ENCODE peak calls at places on chromosome 13, in eight cellular contexts. Y, C, T, I, G, B, L and U are unnamed samples.

GRCh38 chr13:101627556-101627943 is 175.1 kb downstream of the ITGBL1 start:
- DNase-seq in Y (peak; percentile 54), C (no peak), T (peak; percentile 12), I (no peak), G (no peak), B (no peak), L (no peak), U (no peak)

GRCh38 chr13:110797230-110797877 is 83.9 kb downstream of the ING1 start:
- DNase-seq in Y (no peak), C (no peak), T (no peak), I (no peak), G (no peak), B (no peak), L (no peak), U (no peak)

GRCh38 chr13:113729329-113730019 is 29.6 kb upstream of the TMEM255B start:
- DNase-seq in Y (no peak), C (no peak), T (peak; percentile 30), I (no peak), G (no peak), B (no peak), L (no peak), U (no peak)

GRCh38 chr13:100573121-100573520 is 15.5 kb downstream of the GGACT start:
- DNase-seq in Y (peak; percentile 55), C (peak; percentile 83), T (peak; percentile 76), I (no peak), G (peak; percentile 60), B (peak; percentile 65), L (peak; percentile 25), U (no peak)

GRCh38 chr13:89163081-89163480 is 1491.9 kb downstream of the SLITRK5 start:
- DNase-seq in Y (no peak), C (no peak), T (no peak), I (no peak), G (no peak), B (no peak), L (no peak), U (no peak)

GRCh38 chr13:31121327-31122140 is 40.2 kb downstream of the HSPH1 start:
- DNase-seq in Y (no peak), C (no peak), T (no peak), I (no peak), G (no peak), B (no peak), L (no peak), U (no peak)

GRCh38 chr13:72384879-72385278 is 342.6 kb downstream of the MZT1 start:
- DNase-seq in Y (no peak), C (no peak), T (peak; percentile 39), I (no peak), G (peak; percentile 38), B (no peak), L (no peak), U (no peak)

GRCh38 chr13:113220877-113221276 is 11.5 kb downstream of the CUL4A start:
- DNase-seq in Y (no peak), C (peak; percentile 28), T (peak; percentile 25), I (no peak), G (no peak), B (no peak), L (no peak), U (no peak)

GRCh38 chr13:27450921-27451461 is 627 bp upstream of the MTIF3 start:
- DNase-seq in Y (peak; percentile 26), C (peak; percentile 50), T (peak; percentile 62), I (peak; percentile 51), G (peak; percentile 38), B (peak; percentile 19), L (peak; percentile 40), U (no peak)

GRCh38 chr13:25733061-25733491 is 318.7 kb downstream of the SHISA2 start:
- DNase-seq in Y (no peak), C (peak; percentile 42), T (peak; percentile 41), I (no peak), G (no peak), B (no peak), L (no peak), U (no peak)

GRCh38 chr13:76644906-76645305 is 241.3 kb downstream of the KCTD12 start:
- DNase-seq in Y (no peak), C (no peak), T (no peak), I (peak; percentile 29), G (no peak), B (no peak), L (peak; percentile 32), U (no peak)

GRCh38 chr13:44853641-44854040 is 135.6 kb downstream of the NUFIP1 start:
- DNase-seq in Y (no peak), C (no peak), T (no peak), I (no peak), G (no peak), B (no peak), L (no peak), U (no peak)

GRCh38 chr13:31908696-31909386 is 122.7 kb upstream of the FRY start:
- DNase-seq in Y (no peak), C (no peak), T (no peak), I (no peak), G (peak; percentile 31), B (no peak), L (no peak), U (no peak)

GRCh38 chr13:26964278-26965057 is 203.9 kb upstream of the GPR12 start:
- DNase-seq in Y (peak; percentile 56), C (peak; percentile 17), T (peak; percentile 19), I (no peak), G (peak; percentile 30), B (no peak), L (no peak), U (peak; percentile 83)

GRCh38 chr13:104750377-104750776 is 1684.2 kb upstream of the SLC10A2 start:
- DNase-seq in Y (no peak), C (peak; percentile 61), T (no peak), I (no peak), G (no peak), B (no peak), L (no peak), U (no peak)

GRCh38 chr13:62194371-62194770 is 778.7 kb upstream of the PCDH20 start:
- DNase-seq in Y (no peak), C (no peak), T (no peak), I (no peak), G (no peak), B (no peak), L (no peak), U (no peak)

GRCh38 chr13:41457589-41458186 is 338 bp downstream of the RGCC start:
- DNase-seq in Y (no peak), C (peak; percentile 21), T (no peak), I (no peak), G (no peak), B (peak; percentile 28), L (no peak), U (no peak)

GRCh38 chr13:59957438-59957837 is 206.3 kb downstream of the DIAPH3 start:
- DNase-seq in Y (no peak), C (no peak), T (no peak), I (no peak), G (no peak), B (no peak), L (no peak), U (no peak)

GRCh38 chr13:36413161-36413560 is 19.1 kb upstream of the CCNA1 start:
- DNase-seq in Y (no peak), C (no peak), T (no peak), I (no peak), G (no peak), B (no peak), L (no peak), U (no peak)

GRCh38 chr13:26377038-26377437 is 123.1 kb downstream of the CDK8 start:
- DNase-seq in Y (peak; percentile 4), C (no peak), T (peak; percentile 33), I (no peak), G (peak; percentile 4), B (no peak), L (no peak), U (no peak)

GRCh38 chr13:60583196-60583908 is 186.3 kb downstream of the TDRD3 start:
- DNase-seq in Y (peak; percentile 87), C (peak; percentile 70), T (peak; percentile 63), I (no peak), G (peak; percentile 90), B (no peak), L (no peak), U (no peak)

GRCh38 chr13:94063096-94063495 is 416.4 kb downstream of the DCT start:
- DNase-seq in Y (no peak), C (peak; percentile 16), T (peak; percentile 28), I (no peak), G (no peak), B (no peak), L (no peak), U (no peak)

GRCh38 chr13:42279080-42279479 is 7.1 kb downstream of the AKAP11 start:
- DNase-seq in Y (no peak), C (no peak), T (no peak), I (no peak), G (no peak), B (no peak), L (no peak), U (no peak)

GRCh38 chr13:106186366-106187030 is 349.0 kb downstream of the EFNB2 start:
- DNase-seq in Y (no peak), C (peak; percentile 27), T (peak; percentile 15), I (no peak), G (no peak), B (no peak), L (no peak), U (no peak)

GRCh38 chr13:26957163-26957562 is 196.6 kb upstream of the GPR12 start:
- DNase-seq in Y (no peak), C (no peak), T (no peak), I (no peak), G (no peak), B (no peak), L (no peak), U (no peak)

GRCh38 chr13:108629353-108629752 is at the start of gene MYO16:
- DNase-seq in Y (no peak), C (peak; percentile 3), T (no peak), I (no peak), G (no peak), B (no peak), L (no peak), U (no peak)

GRCh38 chr13:98390086-98390697 is 186.7 kb downstream of the STK24 start:
- DNase-seq in Y (no peak), C (peak; percentile 28), T (no peak), I (no peak), G (peak; percentile 30), B (no peak), L (no peak), U (no peak)

GRCh38 chr13:20521388-20521787 is 4.3 kb downstream of the CRYL1 start:
- DNase-seq in Y (peak; percentile 20), C (no peak), T (no peak), I (no peak), G (no peak), B (no peak), L (no peak), U (no peak)